ENCODE peak calls at places on chromosomes 12 and 14, in four cellular contexts. R is SJSA1, W is uterus, L is aorta. K is an unnamed sample.

GRCh38 chr14:65439117-65439516 is 26.6 kb downstream of the FUT8 start:
- DNase-seq in W (no peak), R (no peak), L (no peak), K (no peak)

GRCh38 chr12:132776816-132777568 is 15.4 kb upstream of the ANKLE2 start:
- DNase-seq in L (peak; percentile 67), R (no peak), W (peak; percentile 71), K (peak; percentile 81)

GRCh38 chr12:70180140-70180539 is 63.1 kb upstream of the CNOT2 start:
- DNase-seq in L (no peak), W (no peak), R (no peak), K (no peak)

GRCh38 chr12:95083938-95084337 is 10.5 kb upstream of the NR2C1 start:
- DNase-seq in W (peak; percentile 53), R (no peak), L (no peak), K (no peak)

GRCh38 chr12:79983969-79984629 is 49.2 kb upstream of the PPP1R12A start:
- DNase-seq in R (peak; percentile 34), W (no peak), L (no peak), K (no peak)

GRCh38 chr12:110743571-110744093 is 941 bp upstream of the PPP1CC start:
- DNase-seq in W (peak; percentile 49), L (peak; percentile 72), R (peak; percentile 25), K (peak; percentile 52)

GRCh38 chr14:54681819-54682261 is 114.9 kb downstream of the SAMD4A start:
- DNase-seq in R (peak; percentile 48), W (no peak), L (no peak), K (no peak)

GRCh38 chr12:46390881-46391280 is 18.3 kb upstream of the SLC38A2 start:
- DNase-seq in L (no peak), W (no peak), R (no peak), K (no peak)

GRCh38 chr12:72747460-72747859 is 475.3 kb downstream of the TRHDE start:
- DNase-seq in L (no peak), W (no peak), R (no peak), K (no peak)

GRCh38 chr12:40154381-40154780 is 48.5 kb upstream of the SLC2A13 start:
- DNase-seq in W (no peak), R (peak; percentile 56), L (no peak), K (no peak)

GRCh38 chr14:59275668-59276067 is 87.2 kb downstream of the DAAM1 start:
- DNase-seq in R (peak; percentile 70), L (no peak), W (no peak), K (no peak)

GRCh38 chr14:40889126-40889525 is 717.5 kb upstream of the LRFN5 start:
- DNase-seq in W (no peak), L (no peak), R (no peak), K (no peak)

GRCh38 chr12:79441534-79441933 is 249.2 kb downstream of the PAWR start:
- DNase-seq in L (no peak), R (no peak), W (no peak), K (no peak)

GRCh38 chr14:76773188-76773885 is 12.1 kb downstream of the VASH1 start:
- DNase-seq in R (peak; percentile 18), W (peak; percentile 78), L (peak; percentile 90), K (peak; percentile 73)

GRCh38 chr12:27785882-27786570 is 6.0 kb upstream of the MANSC4 start:
- DNase-seq in R (peak; percentile 69), L (no peak), W (no peak), K (no peak)

GRCh38 chr12:9134981-9135628 is 19.4 kb upstream of the A2M start:
- DNase-seq in W (no peak), R (no peak), L (no peak), K (no peak)

GRCh38 chr12:66776974-66777373 is 98.1 kb upstream of the GRIP1 start:
- DNase-seq in L (no peak), W (no peak), R (no peak), K (no peak)

GRCh38 chr14:22850944-22851790 is 14.8 kb downstream of the MMP14 start:
- DNase-seq in W (peak; percentile 94), L (peak; percentile 95), R (peak; percentile 37), K (peak; percentile 92)

GRCh38 chr14:101916816-101917412 is 47.5 kb upstream of the DYNC1H1 start:
- DNase-seq in R (no peak), W (no peak), L (no peak), K (no peak)

GRCh38 chr14:101918125-101918989 is 46.0 kb upstream of the DYNC1H1 start:
- DNase-seq in L (no peak), W (no peak), R (no peak), K (no peak)

GRCh38 chr14:101914083-101914482 is 50.3 kb upstream of the DYNC1H1 start:
- DNase-seq in W (no peak), L (no peak), R (no peak), K (no peak)

GRCh38 chr14:101915871-101916815 is 48.2 kb upstream of the DYNC1H1 start:
- DNase-seq in L (no peak), W (no peak), R (no peak), K (no peak)

GRCh38 chr14:101917413-101918124 is 46.8 kb upstream of the DYNC1H1 start:
- DNase-seq in L (no peak), W (no peak), R (no peak), K (no peak)
- H3K36me3 ChIP-seq in L (no peaks in the 10 kb centered on the region), W (no peaks in the 10 kb centered on the region), R (peaks cover 22% of the 10 kb centered on the region), K (no peaks in the 10 kb centered on the region)

GRCh38 chr14:78917462-78917861 is 747.3 kb downstream of the NRXN3 start:
- DNase-seq in W (no peak), R (no peak), L (no peak), K (no peak)
- H3K27me3 ChIP-seq in W (no peaks in the 10 kb centered on the region), R (no peaks in the 10 kb centered on the region), L (no peaks in the 10 kb centered on the region), K (no peaks in the 10 kb centered on the region)

GRCh38 chr14:61662437-61663311 is 32.6 kb upstream of the HIF1A start:
- DNase-seq in R (peak; percentile 44), L (no peak), W (no peak), K (no peak)
- H3K36me3 ChIP-seq in R (no peaks in the 10 kb centered on the region), L (no peaks in the 10 kb centered on the region), W (no peaks in the 10 kb centered on the region), K (no peaks in the 10 kb centered on the region)

GRCh38 chr12:117098361-117099217 is 627 bp downstream of the TESC start:
- DNase-seq in R (no peak), W (no peak), L (peak; percentile 51), K (no peak)
- H3K27me3 ChIP-seq in R (peaks cover 61% of the 10 kb centered on the region), W (peaks cover 4% of the 10 kb centered on the region), L (no peaks in the 10 kb centered on the region), K (peaks cover 11% of the 10 kb centered on the region)